ENCODE peak calls at places on chromosomes 4 and X, in four cellular contexts. I, J, D and W are unnamed samples.

GRCh38 chr4:102430511-102430910 is 70.6 kb upstream of the NFKB1 start:
- DNase-seq in I (no peak), J (no peak), D (peak), W (no peak)

GRCh38 chrX:49053223-49054072 is 5.4 kb upstream of the CCDC120 start:
- DNase-seq in I (peak), J (peak), D (peak), W (no peak)

GRCh38 chrX:44708470-44708869 is 135.4 kb upstream of the DUSP21 start:
- DNase-seq in I (no peak), J (no peak), D (no peak), W (no peak)

GRCh38 chr4:41613362-41613761 is 75.4 kb downstream of the LIMCH1 start:
- DNase-seq in I (no peak), J (no peak), D (peak), W (no peak)

GRCh38 chr4:8255698-8256441 is 13.7 kb upstream of the HTRA3 start:
- DNase-seq in I (no peak), J (no peak), D (peak), W (no peak)

GRCh38 chr4:41744572-41745291 is 3.8 kb downstream of the PHOX2B start:
- DNase-seq in I (no peak), J (no peak), D (no peak), W (no peak)

GRCh38 chrX:66046612-66047235 is 6.8 kb upstream of the VSIG4 start:
- DNase-seq in I (no peak), J (no peak), D (no peak), W (no peak)

GRCh38 chr4:67892905-67893304 is 9.1 kb upstream of the TMPRSS11D start:
- DNase-seq in I (peak), J (no peak), D (no peak), W (no peak)

GRCh38 chr4:15955670-15956069 is 7.3 kb downstream of the FGFBP2 start:
- DNase-seq in I (no peak), J (no peak), D (no peak), W (no peak)

GRCh38 chr4:13240066-13240465 is 244.1 kb downstream of the RAB28 start:
- DNase-seq in I (no peak), J (no peak), D (peak), W (peak)

GRCh38 chr4:129806986-129807385 is 711.0 kb downstream of the C4orf33 start:
- DNase-seq in I (no peak), J (no peak), D (no peak), W (no peak)

GRCh38 chrX:49627030-49627777 is 28.4 kb downstream of the GAGE1 start:
- DNase-seq in I (no peak), J (no peak), D (peak), W (no peak)

GRCh38 chr4:1623821-1624518 is 60.1 kb downstream of the FAM53A start:
- DNase-seq in I (no peak), J (no peak), D (no peak), W (no peak)

GRCh38 chr4:1621526-1621925 is 62.6 kb downstream of the FAM53A start:
- DNase-seq in I (no peak), J (no peak), D (no peak), W (no peak)

GRCh38 chr4:1621996-1622637 is 62.0 kb downstream of the FAM53A start:
- DNase-seq in I (no peak), J (no peak), D (no peak), W (no peak)

GRCh38 chr4:1623390-1623789 is 60.7 kb downstream of the FAM53A start:
- DNase-seq in I (no peak), J (no peak), D (no peak), W (no peak)

GRCh38 chr4:1622956-1623355 is 61.2 kb downstream of the FAM53A start:
- DNase-seq in I (no peak), J (no peak), D (no peak), W (no peak)
- H3K4me3 ChIP-seq in I (no peak), J (no peak), D (no peak), W (no peak)

DNA sequence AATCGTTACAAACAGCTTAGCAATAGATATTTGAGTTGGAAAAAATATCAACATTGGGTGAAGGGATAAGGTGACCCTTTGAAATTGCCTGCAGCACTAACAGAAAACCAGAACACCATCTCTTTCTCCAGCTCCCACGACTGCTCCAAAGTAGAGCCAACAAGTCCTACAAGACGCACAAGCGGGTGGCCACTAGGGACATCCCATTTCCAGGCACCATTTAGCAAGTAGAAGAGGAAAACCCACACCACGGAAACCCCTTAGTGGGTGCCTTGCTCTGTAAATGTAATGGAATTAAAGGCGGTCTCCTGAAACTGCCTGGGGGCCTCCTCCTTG is 1.9 kb downstream of the ARHGAP6 start:
- DNase-seq in I (peak), J (peak), D (no peak), W (no peak)
- TF ChIP-seq CTCF in I (no peak), J (no peak), D (no peak), W (no peak)

GRCh38 chr4:92184566-92184965 is 119.2 kb upstream of the GRID2 start:
- DNase-seq in I (no peak), J (no peak), D (no peak), W (no peak)

GRCh38 chr4:92183825-92184224 is 119.9 kb upstream of the GRID2 start:
- DNase-seq in I (no peak), J (no peak), D (no peak), W (no peak)

GRCh38 chr4:92186239-92186638 is 117.5 kb upstream of the GRID2 start:
- DNase-seq in I (no peak), J (no peak), D (no peak), W (no peak)

GRCh38 chr4:92182736-92183407 is 120.9 kb upstream of the GRID2 start:
- DNase-seq in I (no peak), J (no peak), D (no peak), W (no peak)

DNA sequence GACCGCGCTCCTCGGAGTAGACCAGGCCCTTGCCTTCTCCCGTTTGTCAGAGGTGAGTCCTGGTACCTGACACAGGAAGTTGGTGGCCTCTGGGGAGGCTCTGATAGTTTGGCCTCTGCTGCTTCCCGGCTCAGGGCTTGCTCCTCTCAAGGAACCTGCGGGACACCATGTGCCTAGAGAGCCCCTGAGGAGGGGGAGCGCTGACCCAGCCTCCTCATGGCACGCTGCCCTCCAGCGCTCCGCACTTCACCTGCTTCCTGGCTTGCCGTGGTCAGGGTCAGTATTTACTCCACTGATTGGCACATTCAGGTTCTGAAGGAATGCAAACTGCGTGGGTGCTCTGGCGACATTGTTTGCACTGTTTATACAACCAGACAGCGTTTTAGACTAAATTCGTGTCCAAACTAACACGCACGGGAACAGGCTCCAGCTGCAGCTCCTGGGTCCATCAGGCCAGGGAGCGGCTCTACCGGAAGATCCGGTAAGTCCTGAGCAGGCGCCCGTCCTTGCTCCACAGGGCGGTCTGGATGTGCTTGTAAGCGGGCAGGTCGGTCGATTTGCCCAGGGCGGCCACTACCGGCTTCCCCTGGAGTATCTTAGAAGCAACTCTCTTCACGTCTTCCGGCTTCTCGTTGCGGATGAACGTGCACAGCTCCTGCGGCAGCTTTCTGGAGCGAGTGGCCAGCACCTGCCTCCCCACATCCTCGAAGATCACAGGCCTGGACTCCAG is 121.6 kb upstream of the GRID2 start:
- DNase-seq in I (no peak), J (no peak), D (no peak), W (no peak)
- H3K4me3 ChIP-seq in I (no peak), J (no peak), D (no peak), W (no peak)

DNA sequence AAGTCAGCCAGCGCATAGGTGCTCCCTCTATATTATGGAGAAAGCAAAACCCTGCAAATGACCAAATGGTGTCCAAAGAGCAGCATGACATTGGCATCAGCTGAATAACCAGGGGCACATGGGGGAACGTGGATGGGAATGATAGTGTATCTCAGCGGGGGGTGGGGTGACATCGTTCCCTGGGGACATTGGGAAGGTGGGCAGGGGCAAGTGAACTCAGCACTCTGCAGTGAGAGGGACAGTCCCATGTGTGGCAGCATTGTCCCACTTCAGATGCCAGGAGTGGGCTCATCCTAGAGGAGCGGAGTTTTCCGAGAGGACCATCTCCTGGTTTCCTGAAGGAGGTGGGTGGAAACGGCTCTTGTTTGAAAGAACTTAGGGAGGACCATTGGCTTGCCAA is 64.8 kb downstream of the NELFA start:
- DNase-seq in I (no peak), J (no peak), D (no peak), W (no peak)
- TF ChIP-seq CTCF in I (no peak), J (no peak), D (no peak), W (no peak)